ENCODE peak calls at places on chromosomes 6 and 20, in five cellular contexts. E is activated T-cell treated with anti-CD3 and anti-CD28 coated beads for 1 hour, T is NCI-H1436, B is HS-27A, Y is ELR. K is an unnamed sample.
A peak's percentile ranks its signal among the peaks of the same experiment; 100 is the strongest.

GRCh38 chr20:4135385-4136077 is 120.2 kb upstream of the RNF24 start:
- DNase-seq in E (no peak), T (no peak), B (peak; percentile 87), Y (peak; percentile 100), K (no peak)

GRCh38 chr20:64023278-64024140 is 12.5 kb upstream of the C20orf204 start:
- DNase-seq in E (no peak), T (no peak), B (no peak), Y (no peak), K (no peak)

GRCh38 chr20:58647814-58648501 is 3.1 kb upstream of the STX16 start:
- DNase-seq in E (no peak), T (no peak), B (no peak), Y (peak; percentile 70), K (no peak)

GRCh38 chr20:58709013-58709702 is 16.6 kb downstream of the NPEPL1 start:
- DNase-seq in E (no peak), T (no peak), B (no peak), Y (no peak), K (no peak)

GRCh38 chr6:5995705-5996686 is 10.7 kb downstream of the NRN1 start:
- DNase-seq in E (no peak), T (peak; percentile 48), B (no peak), Y (peak; percentile 68), K (no peak)

GRCh38 chr6:141848029-141848890 is 284.5 kb upstream of the GJE1 start:
- DNase-seq in E (no peak), T (no peak), B (peak; percentile 48), Y (peak; percentile 67), K (no peak)

GRCh38 chr6:45483021-45483420 is 105.3 kb upstream of the SUPT3H start:
- DNase-seq in E (no peak), T (peak; percentile 0), B (no peak), Y (peak; percentile 94), K (no peak)

GRCh38 chr6:8006208-8006607 is 58.0 kb downstream of the BLOC1S5 start:
- DNase-seq in E (no peak), T (peak; percentile 14), B (no peak), Y (peak; percentile 57), K (peak; percentile 47)

GRCh38 chr6:112223070-112223861 is 31.1 kb downstream of the LAMA4 start:
- DNase-seq in E (no peak), T (no peak), B (no peak), Y (peak; percentile 58), K (no peak)

GRCh38 chr6:130978180-130978579 is 84.9 kb downstream of the EPB41L2 start:
- DNase-seq in E (no peak), T (no peak), B (no peak), Y (no peak), K (no peak)

GRCh38 chr20:22717466-22717865 is 133.1 kb upstream of the FOXA2 start:
- DNase-seq in E (no peak), T (no peak), B (no peak), Y (no peak), K (no peak)

GRCh38 chr6:142011775-142012174 is 121.0 kb upstream of the GJE1 start:
- DNase-seq in E (no peak), T (no peak), B (no peak), Y (no peak), K (no peak)

K was measured in NCI-H1694 treated with DMSO at 0.1 percent for 48 hours.